ENCODE peak calls at places on chromosomes 1 and 21, in six cellular contexts. W is pancreas, L is HL-60, F is left lung, K is fibroblast of mammary gland, C is foreskin fibroblast. B is an unnamed sample.

GRCh38 chr21:41602511-41602910 is 94.6 kb upstream of the TMPRSS2 start:
- DNase-seq in W (peak), L (no peak), F (no peak), K (no peak), C (no peak), B (no peak)

GRCh38 chr21:43892984-43893535 is 28.0 kb downstream of the AGPAT3 start:
- DNase-seq in W (no peak), L (no peak), F (no peak), K (no peak), C (no peak), B (no peak)

GRCh38 chr1:78688701-78689100 is 39.1 kb downstream of the IFI44 start:
- DNase-seq in W (no peak), L (no peak), F (no peak), K (peak), C (peak), B (no peak)

GRCh38 chr21:34700605-34701004 is 31.8 kb downstream of the CLIC6 start:
- DNase-seq in W (no peak), L (no peak), F (no peak), K (no peak), C (no peak), B (no peak)

GRCh38 chr21:41566500-41567014 is 58.6 kb upstream of the TMPRSS2 start:
- DNase-seq in W (no peak), L (no peak), F (no peak), K (no peak), C (no peak), B (no peak)

GRCh38 chr1:29894311-29894710 is 658.0 kb downstream of the PTPRU start:
- DNase-seq in W (no peak), L (no peak), F (no peak), K (no peak), C (no peak), B (no peak)

GRCh38 chr1:229594227-229595008 is 31.5 kb downstream of the TAF5L start:
- DNase-seq in W (no peak), L (no peak), F (no peak), K (no peak), C (no peak), B (no peak)

GRCh38 chr1:94235189-94236020 is 2.0 kb downstream of the ARHGAP29 start:
- DNase-seq in W (no peak), L (no peak), F (no peak), K (no peak), C (no peak), B (no peak)

GRCh38 chr1:69315823-69316222 is 251.9 kb upstream of the LRRC7 start:
- DNase-seq in W (no peak), L (no peak), F (no peak), K (no peak), C (no peak), B (no peak)

GRCh38 chr1:111490220-111490619 is 13.2 kb downstream of the ADORA3 start:
- DNase-seq in W (no peak), L (no peak), F (no peak), K (no peak), C (no peak), B (no peak)

GRCh38 chr1:105838071-105838470 is 1218.4 kb upstream of the PRMT6 start:
- DNase-seq in W (no peak), L (no peak), F (no peak), K (no peak), C (no peak), B (no peak)

GRCh38 chr21:28818663-28819278 is 173.9 kb downstream of the LTN1 start:
- DNase-seq in W (no peak), L (no peak), F (no peak), K (peak), C (no peak), B (no peak)

GRCh38 chr1:181748013-181748412 is 264.7 kb downstream of the CACNA1E start:
- DNase-seq in W (no peak), L (no peak), F (no peak), K (no peak), C (no peak), B (no peak)

GRCh38 chr21:39911286-39911685 is 44.0 kb downstream of the PCP4 start:
- DNase-seq in W (no peak), L (no peak), F (no peak), K (no peak), C (no peak), B (no peak)

GRCh38 chr1:110524311-110525249 is 5.6 kb upstream of the KCNA10 start:
- DNase-seq in W (no peak), L (peak), F (peak), K (peak), C (peak), B (peak)

GRCh38 chr1:18644013-18644399 is 13.4 kb downstream of the PAX7 start:
- DNase-seq in W (no peak), L (no peak), F (no peak), K (no peak), C (no peak), B (no peak)

GRCh38 chr1:91731815-91732214 is 154.1 kb downstream of the TGFBR3 start:
- DNase-seq in W (no peak), L (no peak), F (no peak), K (peak), C (no peak), B (peak)

GRCh38 chr1:116242741-116243140 is 130.3 kb upstream of the ATP1A1 start:
- DNase-seq in W (no peak), L (no peak), F (no peak), K (no peak), C (no peak), B (no peak)

GRCh38 chr1:206735553-206736031 is 35.0 kb upstream of the IL19 start:
- DNase-seq in W (no peak), L (no peak), F (no peak), K (peak), C (no peak), B (no peak)

GRCh38 chr1:78493456-78493855 is 2.7 kb downstream of the PTGFR start:
- DNase-seq in W (no peak), L (no peak), F (no peak), K (peak), C (no peak), B (no peak)

GRCh38 chr1:214824758-214825157 is 221.8 kb downstream of the CENPF start:
- DNase-seq in W (no peak), L (no peak), F (no peak), K (peak), C (no peak), B (no peak)

GRCh38 chr1:93546162-93546863 is 98.4 kb downstream of the FNBP1L start:
- DNase-seq in W (no peak), L (no peak), F (no peak), K (no peak), C (no peak), B (no peak)

DNA sequence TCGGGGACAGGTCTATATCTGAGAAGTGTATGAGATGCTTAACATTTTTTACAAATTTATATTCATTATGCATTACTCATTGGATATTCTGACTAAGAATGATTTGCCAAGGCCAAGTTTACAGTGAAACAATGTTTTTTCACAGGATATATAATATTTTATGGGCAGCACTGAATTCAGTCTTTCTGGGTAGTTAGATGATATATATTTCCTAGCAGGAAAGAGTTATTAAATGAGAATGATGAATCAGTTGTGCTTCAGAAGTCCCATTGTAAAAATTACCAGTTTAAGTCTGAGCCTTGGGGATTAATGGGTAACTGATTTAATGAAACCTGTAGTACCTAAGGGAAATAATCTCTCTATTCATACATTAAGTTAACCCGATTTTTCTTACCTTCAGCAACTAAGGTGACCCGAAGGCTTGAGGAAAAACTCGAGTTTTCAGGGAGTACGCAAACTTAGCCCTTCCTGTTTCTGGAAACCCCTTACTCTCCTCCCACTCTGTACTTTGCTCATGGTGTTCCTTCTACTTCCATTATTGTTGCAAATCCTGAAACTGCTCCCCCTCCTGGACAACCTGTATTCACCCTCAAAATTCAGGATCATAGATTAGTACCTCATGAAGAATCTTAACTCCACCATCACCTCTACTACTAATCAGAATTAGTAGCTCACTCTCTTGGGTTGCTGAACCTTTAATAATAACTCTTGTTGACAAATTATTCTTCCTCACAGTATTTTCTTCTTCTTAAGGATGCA is 135.1 kb downstream of the AK5 start:
- DNase-seq in W (no peak), L (no peak), F (no peak), K (peak), C (no peak), B (no peak)
- TF ChIP-seq CTCF in W (no peak), L (no peak), F (peak), K (peak), C (peak), B (no peak)

GRCh38 chr1:35769188-35769758 is 505 bp downstream of the CLSPN start:
- DNase-seq in W (peak), L (peak), F (peak), K (peak), C (peak), B (peak)
- TF ChIP-seq CTCF in W (no peak), L (no peak), F (no peak), K (no peak), C (no peak), B (peak)

DNA sequence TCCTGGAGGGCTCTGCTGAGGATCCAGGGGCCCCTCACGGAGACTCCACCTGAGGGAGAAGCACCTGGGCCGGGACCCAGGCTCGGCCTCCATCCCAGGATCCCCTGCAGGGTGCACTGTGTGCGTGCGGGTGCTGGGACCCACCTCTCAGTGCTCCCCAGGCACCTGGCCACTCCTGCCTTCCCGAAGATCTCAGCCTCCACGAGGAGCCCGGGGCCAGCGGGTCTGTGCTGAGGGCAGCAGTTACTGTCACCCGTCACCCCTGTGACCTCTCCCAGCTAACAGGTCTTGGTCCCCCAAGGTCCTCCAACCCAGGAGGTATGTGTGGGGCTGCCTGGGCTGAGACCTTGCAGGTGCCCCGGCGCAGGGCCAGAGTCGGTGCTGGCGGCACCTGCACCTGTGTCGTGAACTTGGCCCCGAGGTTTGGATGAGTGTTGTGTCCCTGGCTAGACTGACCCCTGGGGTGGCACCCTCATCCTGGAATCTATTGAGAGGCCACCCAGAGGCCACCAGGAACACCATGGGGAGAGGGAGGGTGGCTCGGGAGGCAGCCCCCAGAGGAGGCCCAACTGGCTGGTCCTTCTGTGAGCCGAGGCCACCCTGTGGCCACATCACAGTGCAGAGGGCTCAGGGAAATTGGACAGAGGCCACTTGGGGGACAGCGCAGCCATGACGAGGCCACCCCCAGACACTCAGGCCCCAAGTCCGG is 17.6 kb downstream of the MORN1 start:
- DNase-seq in W (peak), L (no peak), F (peak), K (no peak), C (no peak), B (no peak)
- TF ChIP-seq CTCF in W (no peak), L (no peak), F (no peak), K (no peak), C (peak), B (no peak)

GRCh38 chr1:16042096-16042495 is 1.5 kb upstream of the CLCNKB start:
- DNase-seq in W (no peak), L (no peak), F (no peak), K (no peak), C (no peak), B (no peak)
- TF ChIP-seq CTCF in W (no peak), L (no peak), F (no peak), K (no peak), C (no peak), B (no peak)

DNA sequence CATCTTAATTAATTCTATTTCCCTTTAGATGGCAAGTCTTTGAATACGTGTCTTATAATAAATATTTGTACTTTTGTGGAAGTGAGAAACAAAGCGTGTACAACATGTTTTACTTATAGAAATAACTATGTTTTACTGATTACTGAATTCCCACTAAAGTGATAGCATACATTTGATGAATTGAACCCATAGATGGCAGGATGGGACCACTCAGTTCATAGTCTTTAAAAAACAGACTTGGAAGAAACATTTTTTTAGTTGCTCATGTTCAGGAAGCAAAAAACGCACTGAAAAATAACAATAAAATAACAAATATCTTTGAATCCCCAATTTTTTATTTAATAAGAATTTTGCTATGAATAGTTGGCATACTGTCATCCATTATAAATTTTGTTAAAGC is 507.1 kb upstream of the ZRANB2 start:
- DNase-seq in W (no peak), L (no peak), F (no peak), K (peak), C (peak), B (no peak)
- TF ChIP-seq CTCF in W (peak), L (no peak), F (peak), K (peak), C (peak), B (no peak)

DNA sequence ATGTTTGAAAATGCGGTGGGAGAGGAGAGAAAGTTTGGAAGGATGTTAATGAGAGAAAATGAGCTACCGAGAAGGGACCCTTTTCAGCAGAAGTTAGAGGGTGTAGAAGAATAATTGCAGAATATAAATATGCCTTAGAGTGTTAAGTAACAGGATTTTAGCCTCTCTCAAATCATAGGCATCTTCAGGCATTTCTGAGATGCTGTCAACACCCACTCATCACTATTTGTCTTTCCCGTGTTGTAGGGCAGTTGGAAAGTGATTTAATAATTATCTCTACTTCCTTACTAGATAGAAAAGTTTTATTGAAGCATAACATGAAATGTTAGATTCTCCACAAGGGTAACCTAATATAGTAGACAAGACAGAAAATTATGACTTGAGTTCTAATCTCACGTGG is 96.4 kb upstream of the RGS4 start:
- DNase-seq in W (no peak), L (no peak), F (no peak), K (no peak), C (no peak), B (no peak)
- TF ChIP-seq CTCF in W (no peak), L (no peak), F (no peak), K (no peak), C (no peak), B (no peak)

GRCh38 chr1:42282024-42282579 is 52.9 kb downstream of the FOXJ3 start:
- DNase-seq in W (no peak), L (no peak), F (no peak), K (peak), C (peak), B (no peak)
- TF ChIP-seq CTCF in W (no peak), L (no peak), F (no peak), K (no peak), C (no peak), B (no peak)

GRCh38 chr1:1920608-1921458 is 1.8 kb upstream of the TMEM52 start:
- DNase-seq in W (peak), L (no peak), F (peak), K (no peak), C (no peak), B (no peak)

GRCh38 chr1:1918901-1919303 is at the start of gene TMEM52:
- DNase-seq in W (peak), L (no peak), F (no peak), K (no peak), C (no peak), B (no peak)

GRCh38 chr1:1919304-1920056 is 401 bp upstream of the TMEM52 start:
- DNase-seq in W (peak), L (peak), F (peak), K (peak), C (peak), B (peak)

GRCh38 chr1:1921459-1921862 is 2.4 kb upstream of the TMEM52 start:
- DNase-seq in W (peak), L (no peak), F (no peak), K (no peak), C (no peak), B (no peak)

GRCh38 chr1:1920057-1920607 is 1.1 kb upstream of the TMEM52 start:
- DNase-seq in W (no peak), L (no peak), F (no peak), K (no peak), C (no peak), B (no peak)
- TF ChIP-seq CTCF in W (no peak), L (no peak), F (no peak), K (no peak), C (no peak), B (no peak)

GRCh38 chr21:19290328-19290727 is 886.7 kb upstream of the TMPRSS15 start:
- DNase-seq in W (no peak), L (no peak), F (no peak), K (no peak), C (no peak), B (no peak)
- TF ChIP-seq CTCF in W (no peak), L (no peak), F (no peak), K (no peak), C (no peak), B (no peak)

B was measured in activated CD8-positive, alpha-beta T cell treated with anti-CD3 and anti-CD28 coated beads for 36 hours.